ENCODE peak calls at places on chromosomes 6 and 20, in seven cellular contexts. One of them, this sample, is unnamed. For H3K36me3, the result is how much of the 10 kb centered on the place peaks cover.

GRCh38 chr20:61659652-61660346 is 405.9 kb downstream of the TAF4 start:
- DNase-seq in heart right ventricle: no peak
- DNase-seq in kidney: no peak
- DNase-seq in hepatocyte: no peak
- DNase-seq in adipocyte: no peak
- DNase-seq in SK-N-SH: no peak
- DNase-seq in GM12878: no peak
- DNase-seq in this sample: no peak

GRCh38 chr20:64090165-64090564 is 6.0 kb upstream of the LKAAEAR1 start:
- DNase-seq in hepatocyte: no peak
- DNase-seq in GM12878: no peak
- DNase-seq in adipocyte: no peak
- DNase-seq in kidney: no peak
- DNase-seq in SK-N-SH: peak
- DNase-seq in heart right ventricle: no peak
- DNase-seq in this sample: no peak

GRCh38 chr20:17992847-17993508 is 24.2 kb downstream of the MGME1 start:
- DNase-seq in SK-N-SH: no peak
- DNase-seq in adipocyte: no peak
- DNase-seq in hepatocyte: no peak
- DNase-seq in heart right ventricle: no peak
- DNase-seq in GM12878: no peak
- DNase-seq in kidney: no peak
- DNase-seq in this sample: peak

GRCh38 chr6:116210750-116211425 is 43.0 kb downstream of the TSPYL4 start:
- DNase-seq in GM12878: no peak
- DNase-seq in adipocyte: peak
- DNase-seq in SK-N-SH: no peak
- DNase-seq in kidney: no peak
- DNase-seq in heart right ventricle: peak
- DNase-seq in hepatocyte: no peak
- DNase-seq in this sample: peak

GRCh38 chr6:88383183-88383582 is 217.0 kb upstream of the CNR1 start:
- DNase-seq in heart right ventricle: no peak
- DNase-seq in kidney: no peak
- DNase-seq in GM12878: no peak
- DNase-seq in hepatocyte: no peak
- DNase-seq in adipocyte: no peak
- DNase-seq in SK-N-SH: no peak
- DNase-seq in this sample: no peak

GRCh38 chr6:112282217-112282616 is 27.9 kb upstream of the LAMA4 start:
- DNase-seq in SK-N-SH: peak
- DNase-seq in heart right ventricle: peak
- DNase-seq in GM12878: no peak
- DNase-seq in adipocyte: peak
- DNase-seq in kidney: peak
- DNase-seq in hepatocyte: peak
- DNase-seq in this sample: peak

GRCh38 chr6:31842056-31842455 is 14.5 kb downstream of the HSPA1B start:
- DNase-seq in heart right ventricle: no peak
- DNase-seq in kidney: peak
- DNase-seq in hepatocyte: no peak
- DNase-seq in SK-N-SH: no peak
- DNase-seq in adipocyte: no peak
- DNase-seq in GM12878: no peak
- DNase-seq in this sample: no peak

GRCh38 chr6:40083141-40083920 is 149.1 kb upstream of the MOCS1 start:
- DNase-seq in SK-N-SH: no peak
- DNase-seq in kidney: no peak
- DNase-seq in hepatocyte: no peak
- DNase-seq in GM12878: no peak
- DNase-seq in heart right ventricle: no peak
- DNase-seq in adipocyte: no peak
- DNase-seq in this sample: no peak

GRCh38 chr6:166619912-166620311 is 7.1 kb downstream of the RPS6KA2 start:
- DNase-seq in kidney: no peak
- DNase-seq in SK-N-SH: peak
- DNase-seq in heart right ventricle: no peak
- DNase-seq in adipocyte: peak
- DNase-seq in GM12878: no peak
- DNase-seq in hepatocyte: peak
- DNase-seq in this sample: peak

GRCh38 chr6:44580901-44581300 is 193.4 kb downstream of the CDC5L start:
- DNase-seq in hepatocyte: no peak
- DNase-seq in SK-N-SH: no peak
- DNase-seq in kidney: no peak
- DNase-seq in heart right ventricle: no peak
- DNase-seq in adipocyte: peak
- DNase-seq in GM12878: no peak
- DNase-seq in this sample: no peak

GRCh38 chr6:169808608-169808967 is 57.2 kb downstream of the ERMARD start:
- DNase-seq in GM12878: no peak
- DNase-seq in kidney: no peak
- DNase-seq in hepatocyte: no peak
- DNase-seq in SK-N-SH: no peak
- DNase-seq in adipocyte: no peak
- DNase-seq in heart right ventricle: no peak
- DNase-seq in this sample: no peak

GRCh38 chr6:148760568-148761531 is 14.0 kb downstream of the UST start:
- DNase-seq in GM12878: peak
- DNase-seq in kidney: peak
- DNase-seq in adipocyte: peak
- DNase-seq in SK-N-SH: no peak
- DNase-seq in hepatocyte: peak
- DNase-seq in heart right ventricle: peak
- DNase-seq in this sample: peak

GRCh38 chr20:59749293-59749680 is 144.9 kb downstream of the PHACTR3 start:
- DNase-seq in SK-N-SH: no peak
- DNase-seq in kidney: no peak
- DNase-seq in heart right ventricle: peak
- DNase-seq in adipocyte: peak
- DNase-seq in hepatocyte: no peak
- DNase-seq in GM12878: no peak
- DNase-seq in this sample: no peak

GRCh38 chr20:58173930-58174707 is 54.3 kb downstream of the ANKRD60 start:
- DNase-seq in hepatocyte: peak
- DNase-seq in SK-N-SH: peak
- DNase-seq in kidney: peak
- DNase-seq in GM12878: no peak
- DNase-seq in adipocyte: peak
- DNase-seq in heart right ventricle: no peak
- DNase-seq in this sample: no peak

GRCh38 chr20:25048519-25048952 is 9.4 kb downstream of the ACSS1 start:
- DNase-seq in SK-N-SH: no peak
- DNase-seq in adipocyte: no peak
- DNase-seq in GM12878: no peak
- DNase-seq in kidney: peak
- DNase-seq in heart right ventricle: no peak
- DNase-seq in hepatocyte: no peak
- DNase-seq in this sample: no peak

GRCh38 chr6:43540507-43540906 is 23.6 kb downstream of the POLR1C start:
- DNase-seq in adipocyte: no peak
- DNase-seq in SK-N-SH: no peak
- DNase-seq in hepatocyte: no peak
- DNase-seq in heart right ventricle: no peak
- DNase-seq in GM12878: no peak
- DNase-seq in kidney: no peak
- DNase-seq in this sample: no peak

GRCh38 chr6:43547202-43547601 is 28.6 kb downstream of the XPO5 start:
- DNase-seq in heart right ventricle: no peak
- DNase-seq in kidney: no peak
- DNase-seq in hepatocyte: no peak
- DNase-seq in SK-N-SH: no peak
- DNase-seq in adipocyte: no peak
- DNase-seq in GM12878: no peak
- DNase-seq in this sample: no peak

GRCh38 chr6:43541774-43542471 is 25.0 kb downstream of the POLR1C start:
- DNase-seq in adipocyte: no peak
- DNase-seq in GM12878: no peak
- DNase-seq in kidney: no peak
- DNase-seq in SK-N-SH: no peak
- DNase-seq in heart right ventricle: no peak
- DNase-seq in hepatocyte: no peak
- DNase-seq in this sample: no peak

GRCh38 chr6:43544461-43544860 is 27.6 kb downstream of the POLR1C start:
- DNase-seq in heart right ventricle: no peak
- DNase-seq in adipocyte: no peak
- DNase-seq in GM12878: no peak
- DNase-seq in kidney: no peak
- DNase-seq in hepatocyte: no peak
- DNase-seq in SK-N-SH: no peak
- DNase-seq in this sample: no peak
- H3K36me3 ChIP-seq in heart right ventricle: half or more
- H3K36me3 ChIP-seq in adipocyte: half or more
- H3K36me3 ChIP-seq in GM12878: under half
- H3K36me3 ChIP-seq in kidney: under half
- H3K36me3 ChIP-seq in hepatocyte: under half
- H3K36me3 ChIP-seq in SK-N-SH: half or more
- H3K36me3 ChIP-seq in this sample: under half

GRCh38 chr20:48751871-48752270 is 75.9 kb downstream of the PREX1 start:
- DNase-seq in hepatocyte: no peak
- DNase-seq in kidney: no peak
- DNase-seq in heart right ventricle: no peak
- DNase-seq in adipocyte: no peak
- DNase-seq in GM12878: no peak
- DNase-seq in SK-N-SH: no peak
- DNase-seq in this sample: no peak

GRCh38 chr20:48748556-48748955 is 79.2 kb downstream of the PREX1 start:
- DNase-seq in kidney: peak
- DNase-seq in SK-N-SH: no peak
- DNase-seq in adipocyte: no peak
- DNase-seq in heart right ventricle: no peak
- DNase-seq in hepatocyte: no peak
- DNase-seq in GM12878: no peak
- DNase-seq in this sample: no peak

GRCh38 chr20:48749437-48749836 is 78.4 kb downstream of the PREX1 start:
- DNase-seq in GM12878: no peak
- DNase-seq in hepatocyte: no peak
- DNase-seq in heart right ventricle: no peak
- DNase-seq in SK-N-SH: no peak
- DNase-seq in kidney: peak
- DNase-seq in adipocyte: no peak
- DNase-seq in this sample: no peak

GRCh38 chr20:48750941-48751620 is 76.7 kb downstream of the PREX1 start:
- DNase-seq in adipocyte: no peak
- DNase-seq in SK-N-SH: peak
- DNase-seq in kidney: peak
- DNase-seq in GM12878: no peak
- DNase-seq in heart right ventricle: peak
- DNase-seq in hepatocyte: no peak
- DNase-seq in this sample: no peak

GRCh38 chr20:48750376-48750775 is 77.4 kb downstream of the PREX1 start:
- DNase-seq in kidney: peak
- DNase-seq in SK-N-SH: no peak
- DNase-seq in heart right ventricle: no peak
- DNase-seq in adipocyte: no peak
- DNase-seq in GM12878: no peak
- DNase-seq in hepatocyte: no peak
- DNase-seq in this sample: no peak
- H3K4me3 ChIP-seq in kidney: no peak
- H3K4me3 ChIP-seq in SK-N-SH: no peak
- H3K4me3 ChIP-seq in heart right ventricle: no peak
- H3K4me3 ChIP-seq in adipocyte: no peak
- H3K4me3 ChIP-seq in GM12878: no peak
- H3K4me3 ChIP-seq in hepatocyte: no peak
- H3K4me3 ChIP-seq in this sample: no peak

DNA sequence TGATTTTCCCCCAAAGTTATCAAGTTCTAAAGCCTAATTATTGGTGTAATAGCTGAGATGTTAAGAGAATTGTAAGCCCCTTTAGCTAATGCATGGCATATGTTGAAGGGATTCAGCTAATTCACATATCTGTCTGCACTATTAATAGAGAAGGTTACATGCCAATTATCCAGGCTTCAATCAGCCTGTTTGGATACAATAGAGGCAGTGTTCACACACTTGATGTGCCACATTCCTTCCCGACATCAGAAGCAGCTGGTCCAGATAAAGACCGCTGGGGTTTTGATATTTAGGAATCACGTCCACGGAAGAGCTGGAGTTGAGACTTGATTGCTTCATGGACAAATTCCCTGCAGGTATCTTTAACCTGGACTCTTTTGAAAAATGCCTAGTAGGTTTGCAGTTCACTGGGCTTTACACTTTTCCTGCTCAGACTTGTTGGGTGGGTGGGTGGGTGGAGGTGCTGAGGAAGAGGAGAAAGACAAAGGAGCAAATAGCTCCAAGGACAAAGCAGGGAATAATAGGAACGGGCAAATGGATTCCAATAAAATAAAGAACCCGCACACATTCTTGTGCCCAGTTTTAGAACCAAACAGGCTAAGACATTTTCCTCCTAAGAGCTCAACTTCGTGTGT is 142.6 kb upstream of the ZNF217 start:
- DNase-seq in kidney: no peak
- DNase-seq in hepatocyte: no peak
- DNase-seq in heart right ventricle: no peak
- DNase-seq in SK-N-SH: no peak
- DNase-seq in GM12878: no peak
- DNase-seq in adipocyte: peak
- DNase-seq in this sample: peak
- H3K36me3 ChIP-seq in kidney: under half
- H3K36me3 ChIP-seq in hepatocyte: under half
- H3K36me3 ChIP-seq in heart right ventricle: under half
- H3K36me3 ChIP-seq in SK-N-SH: under half
- H3K36me3 ChIP-seq in GM12878: under half
- H3K36me3 ChIP-seq in adipocyte: under half
- H3K36me3 ChIP-seq in this sample: under half

DNA sequence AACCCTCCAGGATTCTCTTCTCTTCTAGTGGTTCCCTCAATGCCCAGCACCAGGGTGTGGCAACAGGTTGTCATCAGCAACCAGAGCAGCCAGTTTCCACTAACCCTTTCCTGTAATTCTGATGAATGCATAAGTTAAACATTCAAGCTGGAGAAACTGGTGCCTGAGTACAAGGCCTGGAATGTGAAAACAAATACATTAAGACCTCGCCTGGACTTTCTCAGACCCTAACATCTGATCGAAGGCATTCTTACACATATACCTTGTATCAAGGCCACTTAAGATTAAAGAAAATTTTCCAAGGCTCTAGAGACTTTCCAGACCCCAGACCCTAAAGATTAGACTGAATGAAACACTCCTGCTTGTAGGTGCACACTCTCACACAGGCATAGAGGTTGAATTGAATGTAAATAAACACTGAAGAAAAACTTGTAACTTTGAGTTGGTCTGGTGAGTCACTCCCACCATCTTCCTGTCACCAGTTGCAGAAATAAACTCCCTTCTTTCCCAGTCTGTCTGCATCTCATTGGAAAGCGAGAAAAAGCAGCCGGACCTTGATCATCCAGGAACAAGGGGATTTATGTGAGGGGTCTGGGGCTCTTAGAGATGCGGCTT is 9.0 kb downstream of the LRP11 start:
- DNase-seq in kidney: no peak
- DNase-seq in heart right ventricle: no peak
- DNase-seq in hepatocyte: peak
- DNase-seq in GM12878: no peak
- DNase-seq in SK-N-SH: no peak
- DNase-seq in adipocyte: peak
- DNase-seq in this sample: peak
- H3K4me3 ChIP-seq in kidney: no peak
- H3K4me3 ChIP-seq in heart right ventricle: no peak
- H3K4me3 ChIP-seq in hepatocyte: no peak
- H3K4me3 ChIP-seq in GM12878: no peak
- H3K4me3 ChIP-seq in SK-N-SH: peak
- H3K4me3 ChIP-seq in adipocyte: no peak
- H3K4me3 ChIP-seq in this sample: peak